ENCODE peak calls at places on chromosomes 13 and 19, in seven cellular contexts. U, W, B, V, T, P and N are unnamed samples.

GRCh38 chr13:47396915-47397314 is 500.1 kb upstream of the HTR2A start:
- DNase-seq in U (no peak), W (no peak), B (no peak), V (no peak), T (no peak), P (no peak), N (no peak)

GRCh38 chr19:29576043-29576442 is 30.0 kb upstream of the POP4 start:
- DNase-seq in U (no peak), W (no peak), B (no peak), V (no peak), T (no peak), P (no peak), N (no peak)

GRCh38 chr19:11421607-11422098 is 2.5 kb upstream of the RGL3 start:
- DNase-seq in U (no peak), W (no peak), B (no peak), V (no peak), T (peak), P (peak), N (peak)

GRCh38 chr19:58386166-58386575 is 898 bp upstream of the RPS5 start:
- DNase-seq in U (no peak), W (no peak), B (no peak), V (no peak), T (no peak), P (no peak), N (no peak)

GRCh38 chr13:30341815-30342570 is 34.6 kb upstream of the KATNAL1 start:
- DNase-seq in U (peak), W (peak), B (peak), V (no peak), T (peak), P (peak), N (peak)

GRCh38 chr19:55642153-55643002 is 1.1 kb upstream of the ZNF581 start:
- DNase-seq in U (no peak), W (no peak), B (peak), V (no peak), T (peak), P (no peak), N (peak)

GRCh38 chr19:41530184-41530534 is 45.8 kb upstream of the CEACAM21 start:
- DNase-seq in U (no peak), W (no peak), B (no peak), V (no peak), T (no peak), P (no peak), N (no peak)

GRCh38 chr13:64453831-64454230 is 2776.3 kb downstream of the PCDH9 start:
- DNase-seq in U (no peak), W (no peak), B (no peak), V (no peak), T (no peak), P (no peak), N (no peak)

GRCh38 chr13:109979186-109979585 is 192.8 kb upstream of the IRS2 start:
- DNase-seq in U (no peak), W (no peak), B (peak), V (no peak), T (no peak), P (no peak), N (no peak)

GRCh38 chr13:31945202-31945978 is 86.2 kb upstream of the FRY start:
- DNase-seq in U (no peak), W (peak), B (peak), V (no peak), T (peak), P (peak), N (peak)

GRCh38 chr13:96686286-96686685 is 308.0 kb downstream of the OXGR1 start:
- DNase-seq in U (no peak), W (no peak), B (no peak), V (no peak), T (no peak), P (no peak), N (no peak)

GRCh38 chr13:99657848-99658265 is 156.6 kb downstream of the TM9SF2 start:
- DNase-seq in U (no peak), W (peak), B (no peak), V (no peak), T (no peak), P (no peak), N (peak)

GRCh38 chr13:20258963-20259288 is 26.8 kb upstream of the GJB6 start:
- DNase-seq in U (no peak), W (no peak), B (no peak), V (no peak), T (no peak), P (no peak), N (no peak)

GRCh38 chr13:66077286-66077685 is 1152.8 kb downstream of the PCDH9 start:
- DNase-seq in U (no peak), W (no peak), B (peak), V (no peak), T (no peak), P (no peak), N (no peak)

GRCh38 chr13:33146843-33147611 is 130.8 kb downstream of the KL start:
- DNase-seq in U (no peak), W (no peak), B (no peak), V (no peak), T (no peak), P (no peak), N (no peak)

GRCh38 chr19:35389192-35389861 is 18.5 kb downstream of the GPR42 start:
- DNase-seq in U (no peak), W (no peak), B (no peak), V (no peak), T (no peak), P (no peak), N (no peak)

GRCh38 chr13:110326263-110326904 is 19.3 kb downstream of the COL4A2 start:
- DNase-seq in U (no peak), W (no peak), B (no peak), V (no peak), T (no peak), P (no peak), N (peak)

GRCh38 chr19:50792852-50793250 is 2.6 kb downstream of the ACP4 start:
- DNase-seq in U (no peak), W (no peak), B (peak), V (no peak), T (no peak), P (no peak), N (no peak)

GRCh38 chr19:58406818-58407657 is 1.4 kb upstream of the ZNF584 start:
- DNase-seq in U (no peak), W (no peak), B (no peak), V (no peak), T (no peak), P (no peak), N (no peak)

GRCh38 chr13:113537909-113538688 is 46.5 kb upstream of the TFDP1 start:
- DNase-seq in U (no peak), W (no peak), B (no peak), V (no peak), T (no peak), P (peak), N (peak)

GRCh38 chr19:8922591-8922990 is 87.6 kb downstream of the MUC16 start:
- DNase-seq in U (no peak), W (no peak), B (no peak), V (no peak), T (no peak), P (no peak), N (peak)

GRCh38 chr19:6161271-6161850 is 25.9 kb downstream of the ACSBG2 start:
- DNase-seq in U (no peak), W (no peak), B (peak), V (no peak), T (peak), P (no peak), N (peak)

GRCh38 chr13:34459856-34460255 is 482.2 kb upstream of the NBEA start:
- DNase-seq in U (no peak), W (no peak), B (no peak), V (no peak), T (no peak), P (no peak), N (no peak)

DNA sequence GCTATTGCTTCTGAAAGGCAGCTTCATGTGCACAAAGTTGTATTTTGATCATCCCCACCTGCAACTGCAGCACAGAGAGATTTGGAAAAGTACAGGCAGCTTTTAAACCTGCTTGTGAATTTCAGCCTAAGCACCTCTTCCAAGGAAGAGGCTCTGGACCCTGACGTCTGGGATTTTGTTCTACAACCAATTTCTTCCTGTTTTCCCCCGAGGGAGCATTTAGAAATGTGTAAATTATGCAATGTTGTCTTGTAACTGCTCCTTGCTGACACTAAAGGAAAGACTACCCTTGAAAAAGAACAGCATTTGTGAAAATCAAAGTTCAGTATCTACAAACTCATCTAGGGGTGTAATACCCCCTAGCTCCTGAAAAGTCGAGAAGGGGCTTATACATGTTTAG is 15.4 kb downstream of the MED26 start:
- DNase-seq in U (no peak), W (no peak), B (no peak), V (no peak), T (no peak), P (no peak), N (no peak)
- H3K27ac ChIP-seq in U (no peak), W (no peak), B (no peak), V (no peak), T (no peak), P (peak), N (peak)

GRCh38 chr19:48695743-48696352 is at the start of gene FUT2:
- DNase-seq in U (no peak), W (no peak), B (no peak), V (no peak), T (no peak), P (peak), N (no peak)
- H3K4me3 ChIP-seq in U (no peak), W (peak), B (no peak), V (peak), T (peak), P (no peak), N (peak)

GRCh38 chr19:39405930-39406655 is 554 bp upstream of the ZFP36 start:
- DNase-seq in U (no peak), W (no peak), B (no peak), V (peak), T (peak), P (no peak), N (peak)

GRCh38 chr19:39403331-39404312 is 3.0 kb upstream of the ZFP36 start:
- DNase-seq in U (peak), W (peak), B (peak), V (peak), T (peak), P (peak), N (peak)

GRCh38 chr19:39407394-39407643 is 672 bp downstream of the ZFP36 start:
- DNase-seq in U (no peak), W (no peak), B (no peak), V (no peak), T (no peak), P (no peak), N (peak)

GRCh38 chr19:39406656-39407393 is at the start of gene ZFP36:
- DNase-seq in U (peak), W (no peak), B (peak), V (peak), T (peak), P (peak), N (peak)

DNA sequence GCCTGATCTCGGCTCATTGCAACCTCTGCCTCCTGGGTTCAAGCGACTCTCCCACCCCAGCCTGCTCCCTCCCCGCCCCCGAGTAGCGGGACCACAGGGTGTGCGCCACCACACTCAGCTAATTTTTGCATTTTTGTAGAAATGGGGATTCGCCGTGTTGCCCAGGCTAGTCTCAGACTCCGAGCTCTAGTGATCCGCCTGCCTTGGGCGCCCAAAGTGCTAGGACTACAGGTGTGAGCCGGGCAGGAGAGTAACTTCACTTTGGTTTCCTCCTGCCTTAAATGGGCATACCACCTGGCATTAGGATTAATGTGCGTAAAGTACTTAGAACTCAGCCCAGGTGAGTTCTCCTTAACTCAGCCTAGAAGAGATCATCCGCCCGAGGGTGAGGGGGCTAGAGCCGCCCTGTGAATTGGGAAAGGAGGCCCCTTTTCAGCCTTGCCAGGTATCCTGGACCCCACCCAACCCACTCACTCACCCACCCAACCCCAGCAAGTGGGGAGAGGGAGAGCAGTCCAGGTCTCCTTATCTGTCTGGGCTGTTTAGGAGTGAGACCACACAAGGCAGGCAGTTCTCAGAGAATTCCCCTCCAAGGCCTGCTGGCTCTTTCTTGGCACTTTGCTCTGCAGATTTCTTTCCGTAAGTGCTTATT is 1.3 kb upstream of the ZFP36 start:
- DNase-seq in U (no peak), W (no peak), B (no peak), V (no peak), T (no peak), P (no peak), N (peak)
- H3K27ac ChIP-seq in U (no peak), W (no peak), B (no peak), V (peak), T (peak), P (peak), N (peak)

GRCh38 chr13:26052136-26052736 is 420 bp upstream of the SHISA2 start:
- DNase-seq in U (no peak), W (no peak), B (no peak), V (no peak), T (no peak), P (no peak), N (no peak)
- H3K4me3 ChIP-seq in U (peak), W (peak), B (peak), V (peak), T (peak), P (no peak), N (peak)

GRCh38 chr13:27791901-27792392 is 336 bp upstream of the GSX1 start:
- DNase-seq in U (no peak), W (no peak), B (no peak), V (no peak), T (no peak), P (no peak), N (no peak)

GRCh38 chr13:27792393-27793218 is at the start of gene GSX1:
- DNase-seq in U (no peak), W (peak), B (peak), V (no peak), T (peak), P (peak), N (peak)

GRCh38 chr13:27794921-27795717 is 2.8 kb downstream of the GSX1 start:
- DNase-seq in U (no peak), W (no peak), B (no peak), V (no peak), T (no peak), P (no peak), N (no peak)

GRCh38 chr13:27794075-27794691 is 1.9 kb downstream of the GSX1 start:
- DNase-seq in U (no peak), W (no peak), B (no peak), V (no peak), T (no peak), P (no peak), N (no peak)

DNA sequence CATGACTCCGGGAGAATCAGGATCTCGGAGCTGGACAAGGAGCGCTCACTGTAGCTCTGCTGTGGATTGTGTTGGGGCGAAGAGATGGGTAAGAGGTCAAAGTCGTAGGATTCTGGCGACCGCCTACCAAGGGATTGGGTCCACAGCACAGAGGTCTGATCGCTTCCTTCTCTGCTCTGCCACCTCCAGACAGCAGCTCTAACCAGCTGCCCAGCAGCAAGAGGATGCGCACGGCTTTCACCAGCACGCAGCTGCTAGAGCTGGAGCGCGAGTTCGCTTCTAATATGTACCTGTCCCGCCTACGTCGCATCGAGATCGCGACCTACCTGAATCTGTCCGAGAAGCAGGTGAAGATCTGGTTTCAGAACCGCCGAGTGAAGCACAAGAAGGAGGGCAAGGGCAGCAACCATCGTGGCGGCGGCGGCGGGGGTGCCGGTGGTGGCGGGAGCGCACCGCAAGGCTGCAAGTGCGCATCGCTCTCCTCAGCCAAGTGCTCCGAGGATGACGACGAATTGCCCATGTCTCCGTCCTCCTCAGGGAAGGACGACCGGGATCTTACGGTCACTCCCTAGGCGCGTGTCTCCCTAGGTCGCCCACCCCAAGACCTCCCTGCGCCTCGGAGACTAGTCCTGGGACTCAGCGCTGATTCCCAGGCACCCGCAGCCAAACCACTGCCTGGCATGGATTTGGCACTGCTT is 1.2 kb downstream of the GSX1 start:
- DNase-seq in U (no peak), W (no peak), B (no peak), V (no peak), T (no peak), P (no peak), N (no peak)
- H3K27ac ChIP-seq in U (no peak), W (no peak), B (no peak), V (no peak), T (no peak), P (no peak), N (no peak)

GRCh38 chr19:47471381-47471732 is 336 bp downstream of the SLC8A2 start:
- DNase-seq in U (no peak), W (no peak), B (no peak), V (no peak), T (no peak), P (no peak), N (no peak)
- H3K4me3 ChIP-seq in U (no peak), W (no peak), B (no peak), V (peak), T (no peak), P (no peak), N (no peak)

GRCh38 chr13:44293908-44294735 is 79.5 kb upstream of the SERP2 start:
- DNase-seq in U (no peak), W (peak), B (no peak), V (no peak), T (no peak), P (no peak), N (no peak)
- H3K27ac ChIP-seq in U (peak), W (no peak), B (no peak), V (no peak), T (no peak), P (no peak), N (peak)